ENCODE peak calls at places on chromosomes 5 and 9, in four cellular contexts. X is epithelial cell of proximal tubule; R is stimulated activated CD8-positive, alpha-beta memory T cell treated with anti-CD3 and anti-CD28 coated beads, Interleukin-15, amount 100 ng/mL, for 24 hours; M is smooth muscle cell of the brain vasculature. I is an unnamed sample.

GRCh38 chr9:123999668-124000067 is 11.9 kb upstream of the LHX2 start:
- DNase-seq in X (no peak), R (no peak), M (no peak), I (no peak)

GRCh38 chr5:66963559-66963971 is 233.0 kb downstream of the CD180 start:
- DNase-seq in X (no peak), R (no peak), M (no peak), I (no peak)

GRCh38 chr5:57209316-57210040 is 35.6 kb downstream of the GPBP1 start:
- DNase-seq in X (no peak), R (no peak), M (no peak), I (no peak)

GRCh38 chr9:110918316-110919054 is 119.8 kb downstream of the LPAR1 start:
- DNase-seq in X (no peak), R (no peak), M (no peak), I (no peak)

GRCh38 chr5:96780626-96781025 is 27.1 kb downstream of the ERAP1 start:
- DNase-seq in X (no peak), R (no peak), M (no peak), I (no peak)

GRCh38 chr5:139138790-139139189 is 59.4 kb downstream of the SIL1 start:
- DNase-seq in X (no peak), R (no peak), M (no peak), I (no peak)

GRCh38 chr5:125002727-125003598 is 256.5 kb upstream of the ZNF608 start:
- DNase-seq in X (no peak), R (no peak), M (no peak), I (no peak)

GRCh38 chr5:127088226-127088625 is 14.9 kb upstream of the C5orf63 start:
- DNase-seq in X (peak; percentile 47), R (no peak), M (no peak), I (no peak)

GRCh38 chr9:96230002-96230401 is 72.0 kb downstream of the HSD17B3 start:
- DNase-seq in X (no peak), R (no peak), M (no peak), I (no peak)

GRCh38 chr9:93003552-93004407 is 54.7 kb upstream of the SUSD3 start:
- DNase-seq in X (no peak), R (peak; percentile 31), M (no peak), I (peak; percentile 34)